ENCODE peak calls at places on chromosomes 4 and X, in four cellular contexts. E is transverse colon; Q is CD8-positive, alpha-beta T cell; J is dorsolateral prefrontal cortex. Y is an unnamed sample.
A peak's percentile ranks its signal among the peaks of the same experiment; 100 is the strongest.

GRCh38 chr4:14871676-14872430 is 130.4 kb upstream of the CPEB2 start:
- DNase-seq in E (peak; percentile 27), Q (peak; percentile 30), J (no peak), Y (no peak)

GRCh38 chrX:47644557-47645091 is 5.7 kb downstream of the ELK1 start:
- DNase-seq in E (no peak), Q (no peak), J (peak; percentile 30), Y (no peak)

GRCh38 chr4:24846716-24847115 is 51.3 kb downstream of the SOD3 start:
- DNase-seq in E (no peak), Q (no peak), J (no peak), Y (no peak)

GRCh38 chr4:147761218-147761883 is 29.5 kb downstream of the ARHGAP10 start:
- DNase-seq in E (no peak), Q (no peak), J (no peak), Y (no peak)

GRCh38 chr4:159504634-159505033 is 401.8 kb downstream of the RAPGEF2 start:
- DNase-seq in E (no peak), Q (no peak), J (no peak), Y (no peak)

GRCh38 chr4:304987-305680 is at the start of gene ZNF732:
- DNase-seq in E (no peak), Q (no peak), J (peak; percentile 29), Y (no peak)

GRCh38 chr4:164716901-164717300 is 37.0 kb upstream of the SMIM31 start:
- DNase-seq in E (no peak), Q (no peak), J (no peak), Y (no peak)

GRCh38 chr4:175346381-175346780 is 428.2 kb downstream of the ADAM29 start:
- DNase-seq in E (no peak), Q (no peak), J (no peak), Y (no peak)

DNA sequence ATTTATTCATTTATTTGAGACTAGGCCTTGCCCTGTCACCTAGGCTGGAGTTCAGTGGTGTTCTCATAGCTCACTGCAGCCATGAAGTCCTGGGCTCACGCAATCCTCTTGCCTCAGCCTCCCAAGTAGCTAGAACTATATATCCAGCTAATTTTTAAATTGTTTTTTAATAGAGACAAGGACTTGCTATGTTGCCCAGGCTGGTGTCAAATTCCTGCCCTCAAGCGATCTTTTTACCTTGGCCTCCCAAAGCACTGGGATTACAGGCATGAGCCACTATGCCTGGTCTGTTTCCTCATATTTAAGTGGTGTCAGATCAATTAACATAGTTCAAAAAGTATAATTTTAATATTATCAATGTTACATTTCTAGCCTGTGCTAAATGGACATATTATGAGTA is 68.5 kb downstream of the AFF1 start:
- DNase-seq in E (no peak), Q (no peak), J (no peak), Y (no peak)
- H3K4me3 ChIP-seq in E (no peak overlapping the region), Q (no peak overlapping the region), J (no peak overlapping the region), Y (no peak overlapping the region)

GRCh38 chr4:125352521-125352920 is 37.8 kb downstream of the FAT4 start:
- DNase-seq in E (no peak), Q (no peak), J (no peak), Y (no peak)
- TF ChIP-seq CTCF in E (no peak), Q (no peak), J (no peak), Y (no peak)

GRCh38 chr4:92270908-92271307 is 32.9 kb upstream of the GRID2 start:
- DNase-seq in E (no peak), Q (no peak), J (no peak), Y (no peak)

GRCh38 chr4:92265798-92266197 is 38.0 kb upstream of the GRID2 start:
- DNase-seq in E (no peak), Q (no peak), J (no peak), Y (no peak)

GRCh38 chr4:92266521-92266920 is 37.2 kb upstream of the GRID2 start:
- DNase-seq in E (no peak), Q (no peak), J (no peak), Y (no peak)

GRCh38 chr4:92265066-92265465 is 38.7 kb upstream of the GRID2 start:
- DNase-seq in E (no peak), Q (no peak), J (no peak), Y (no peak)

GRCh38 chr4:92268642-92269041 is 35.1 kb upstream of the GRID2 start:
- DNase-seq in E (no peak), Q (no peak), J (no peak), Y (no peak)
- H3K4me3 ChIP-seq in E (no peak overlapping the region), Q (no peak overlapping the region), J (no peak overlapping the region), Y (no peak overlapping the region)

GRCh38 chr4:56821394-56822263 is at the start of gene SPINK2:
- DNase-seq in E (peak; percentile 63), Q (peak; percentile 78), J (no peak), Y (no peak)
- TF ChIP-seq CTCF in E (no peak), Q (no peak), J (no peak), Y (no peak)

GRCh38 chr4:26029512-26030131 is 115.6 kb downstream of the SMIM20 start:
- DNase-seq in E (no peak), Q (no peak), J (no peak), Y (no peak)

GRCh38 chr4:26030260-26030667 is 116.2 kb downstream of the SMIM20 start:
- DNase-seq in E (no peak), Q (no peak), J (no peak), Y (no peak)

GRCh38 chr4:26028133-26028792 is 114.2 kb downstream of the SMIM20 start:
- DNase-seq in E (no peak), Q (no peak), J (no peak), Y (no peak)

GRCh38 chr4:26030780-26031179 is 116.8 kb downstream of the SMIM20 start:
- DNase-seq in E (no peak), Q (no peak), J (no peak), Y (no peak)

DNA sequence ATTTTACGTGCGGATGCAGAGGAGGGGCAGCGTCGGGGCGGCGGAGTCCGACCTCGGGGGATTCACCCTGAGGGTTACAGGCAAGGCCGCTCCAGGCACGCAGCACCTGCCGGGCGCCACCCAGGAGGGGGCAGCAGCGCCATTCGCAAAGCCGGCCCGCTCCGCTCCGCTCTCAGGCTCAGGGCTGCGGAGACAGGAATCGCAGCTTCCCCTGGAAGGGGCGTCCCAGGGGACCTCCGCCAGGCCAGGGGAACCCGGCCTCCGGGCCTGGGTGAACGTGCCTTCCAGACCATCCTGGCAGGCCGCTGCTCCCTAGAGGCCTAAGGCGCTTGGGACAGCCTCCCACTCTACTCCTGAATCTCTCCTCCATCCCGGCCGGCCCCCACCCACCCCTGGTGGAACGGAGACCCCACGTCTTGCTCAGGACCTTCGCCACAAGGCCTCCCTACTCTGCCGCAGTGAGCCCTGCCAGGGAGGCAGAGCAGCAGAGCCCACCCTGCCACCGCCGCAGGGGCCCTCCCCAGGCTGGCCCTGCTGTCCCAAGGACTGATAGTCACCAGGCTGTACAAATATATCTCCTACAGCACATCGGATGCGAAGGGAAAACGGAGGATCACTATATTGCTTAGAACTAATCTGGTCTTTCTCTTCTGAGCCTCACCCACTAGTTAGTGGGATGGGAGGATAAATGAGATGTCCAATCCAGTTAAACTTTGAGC is 114.9 kb downstream of the SMIM20 start:
- DNase-seq in E (peak; percentile 71), Q (peak; percentile 46), J (peak; percentile 36), Y (no peak)
- H3K4me3 ChIP-seq in E (no peak overlapping the region), Q (no peak overlapping the region), J (peak overlapping the region; percentile 44), Y (no peak overlapping the region)

Y was measured in AG04449.